ENCODE peak calls at places on chromosomes 7 and 10, in four cellular contexts. N is right lobe of liver, P is spleen, Q is adrenal gland. B is an unnamed sample.
A peak's percentile ranks its signal among the peaks of the same experiment; 100 is the strongest.

GRCh38 chr10:96077181-96077580 is 33.8 kb downstream of the CCNJ start:
- DNase-seq in N (no peak), P (no peak), Q (no peak), B (no peak)

GRCh38 chr10:114791768-114792167 is 29.8 kb upstream of the FHIP2A start:
- DNase-seq in Q (no peak), P (no peak), N (no peak), B (no peak)

GRCh38 chr10:131207584-131208532 is 103.7 kb downstream of the TCERG1L start:
- DNase-seq in Q (no peak), P (peak; percentile 59), N (no peak), B (no peak)

GRCh38 chr10:15898046-15898445 is 37.7 kb upstream of the MINDY3 start:
- DNase-seq in P (no peak), N (no peak), Q (no peak), B (peak; percentile 6)

GRCh38 chr7:137475966-137476365 is 132.4 kb upstream of the PTN start:
- DNase-seq in N (no peak), P (no peak), Q (no peak), B (no peak)

GRCh38 chr7:106486331-106486730 is 174.6 kb downstream of the CCDC71L start:
- DNase-seq in Q (no peak), N (no peak), P (no peak), B (no peak)

GRCh38 chr10:72085864-72086465 is 2.4 kb downstream of the SPOCK2 start:
- DNase-seq in Q (no peak), N (no peak), P (no peak), B (no peak)

GRCh38 chr10:15453462-15453861 is 82.4 kb upstream of the FAM171A1 start:
- DNase-seq in P (no peak), Q (no peak), N (no peak), B (no peak)

GRCh38 chr7:13036256-13036765 is 348.9 kb downstream of the ARL4A start:
- DNase-seq in P (no peak), N (no peak), Q (no peak), B (no peak)

GRCh38 chr7:142461437-142461836 is 203.6 kb upstream of the PRSS58 start:
- DNase-seq in Q (no peak), P (no peak), N (no peak), B (no peak)

GRCh38 chr7:25597881-25598456 is 369.7 kb upstream of the NPVF start:
- DNase-seq in Q (peak; percentile 77), N (peak; percentile 82), P (no peak), B (no peak)

GRCh38 chr7:33087858-33088257 is 21.3 kb downstream of the RP9 start:
- DNase-seq in N (no peak), Q (no peak), P (no peak), B (no peak)

GRCh38 chr10:21171936-21172773 is 275.0 kb upstream of the NEBL start:
- DNase-seq in N (no peak), P (no peak), Q (no peak), B (no peak)

GRCh38 chr10:13439313-13439712 is 89.5 kb downstream of the BEND7 start:
- DNase-seq in P (no peak), N (no peak), Q (no peak), B (no peak)

GRCh38 chr10:132520147-132520811 is 17.3 kb upstream of the INPP5A start:
- DNase-seq in P (peak; percentile 58), N (no peak), Q (peak; percentile 44), B (no peak)

GRCh38 chr10:130074639-130075038 is 36.0 kb downstream of the C10orf143 start:
- DNase-seq in Q (no peak), P (no peak), N (no peak), B (no peak)

GRCh38 chr10:32379950-32380547 is 33.1 kb upstream of the EPC1 start:
- DNase-seq in Q (no peak), P (no peak), N (no peak), B (no peak)

GRCh38 chr10:129764011-129764900 is 199.8 kb downstream of the EBF3 start:
- DNase-seq in P (peak; percentile 55), N (peak; percentile 32), Q (peak; percentile 12), B (no peak)

GRCh38 chr7:31815796-31816195 is 128.8 kb downstream of the PPP1R17 start:
- DNase-seq in N (no peak), Q (no peak), P (no peak), B (no peak)
- TF ChIP-seq POLR2A in N (no peak), Q (no peak), P (no peak), B (no peak)

DNA sequence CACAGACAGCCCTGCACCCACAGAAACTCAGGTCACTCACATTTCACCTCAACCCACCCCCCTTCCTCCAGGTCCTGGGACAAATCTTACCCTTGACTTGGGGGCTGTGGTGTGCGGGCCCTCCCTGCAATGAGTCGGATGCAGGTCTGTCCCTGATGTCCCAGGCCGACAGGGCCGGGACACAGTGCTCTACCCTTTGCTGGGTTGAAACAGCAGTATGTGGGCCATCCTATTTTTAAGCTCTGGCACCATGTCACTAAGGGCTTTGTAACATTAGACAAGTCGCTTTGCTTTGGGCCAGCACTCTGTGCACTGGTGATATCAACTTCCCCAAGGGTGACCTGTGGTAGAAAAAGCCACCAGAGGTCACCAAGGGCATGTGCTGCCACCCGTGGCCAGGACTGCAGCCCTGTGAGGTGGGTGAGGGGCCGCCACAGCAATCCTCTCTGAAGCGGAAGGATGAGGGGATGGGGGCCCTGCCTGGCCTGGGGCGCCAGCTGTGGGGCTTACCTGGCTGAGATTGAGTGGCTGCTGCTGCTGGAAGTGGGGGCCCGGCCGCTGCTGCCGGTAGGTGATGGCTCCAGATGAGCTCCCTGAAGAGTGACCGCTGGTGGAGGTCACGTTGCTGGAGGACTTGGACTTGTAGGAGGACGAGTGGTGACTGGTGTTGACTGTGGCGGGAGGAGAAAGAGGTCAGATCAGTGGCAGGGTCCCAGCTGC is 51.3 kb downstream of the CLEC2L start:
- DNase-seq in P (peak; percentile 28), Q (no peak), N (no peak), B (no peak)
- TF ChIP-seq POLR2A in P (no peak), Q (no peak), N (no peak), B (no peak)

DNA sequence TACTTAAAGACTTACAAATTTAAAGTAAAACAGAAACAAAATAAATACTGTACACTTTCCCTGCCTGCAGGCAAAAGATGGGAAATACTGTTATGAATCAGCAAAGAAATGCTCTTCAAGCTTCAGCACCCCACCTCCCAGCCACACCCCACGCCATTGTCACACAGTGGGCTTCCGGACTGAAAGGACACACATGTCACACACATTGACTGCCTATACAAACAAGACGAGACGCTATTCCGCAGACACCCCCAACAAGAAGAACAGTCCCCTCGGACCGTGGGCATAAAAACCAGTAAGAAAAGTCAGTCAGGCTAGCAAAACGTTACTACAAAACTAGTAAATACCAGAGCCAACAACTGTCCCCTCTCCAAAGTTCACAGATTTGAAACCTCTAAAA is 22.2 kb upstream of the PARP12 start:
- DNase-seq in N (no peak), Q (no peak), P (peak; percentile 85), B (no peak)
- TF ChIP-seq POLR2A in N (no peak), Q (no peak), P (no peak), B (no peak)

GRCh38 chr7:44490351-44491200 is at the start of gene NUDCD3:
- DNase-seq in P (peak; percentile 95), Q (peak; percentile 85), N (peak; percentile 91), B (peak; percentile 97)
- TF ChIP-seq POLR2A in P (peak; percentile 8), Q (peak; percentile 19), N (peak; percentile 54), B (peak; percentile 88)

GRCh38 chr10:102055647-102056419 is at the start of gene ARMH3:
- DNase-seq in N (peak; percentile 95), P (peak; percentile 98), Q (peak; percentile 96), B (peak; percentile 94)
- TF ChIP-seq POLR2A in N (peak; percentile 73), P (no peak), Q (peak; percentile 45), B (peak; percentile 37)

B was measured in H54.